ENCODE peak calls at places on chromosomes 6 and 20, in four cellular contexts. T, S, V and R are unnamed samples.

GRCh38 chr6:4008324-4009047 is 70.5 kb downstream of the FAM217A start:
- DNase-seq in T (peak), S (no peak), V (no peak), R (peak)

GRCh38 chr20:13205848-13206434 is 15.1 kb upstream of the ISM1 start:
- DNase-seq in T (no peak), S (no peak), V (no peak), R (no peak)

GRCh38 chr6:134676307-134677281 is 273.3 kb downstream of the ALDH8A1 start:
- DNase-seq in T (no peak), S (no peak), V (no peak), R (no peak)

GRCh38 chr6:69936674-69937363 is 70.5 kb downstream of the COL19A1 start:
- DNase-seq in T (no peak), S (no peak), V (no peak), R (no peak)

GRCh38 chr20:25402583-25402982 is 4.9 kb upstream of the GINS1 start:
- DNase-seq in T (no peak), S (no peak), V (no peak), R (no peak)

GRCh38 chr20:32522525-32522774 is 62.7 kb downstream of the NOL4L start:
- DNase-seq in T (peak), S (no peak), V (no peak), R (no peak)

GRCh38 chr20:3785240-3786125 is 1.1 kb downstream of the CENPB start:
- DNase-seq in T (peak), S (peak), V (no peak), R (no peak)

GRCh38 chr6:93416575-93417420 is 2.6 kb downstream of the EPHA7 start:
- DNase-seq in T (peak), S (no peak), V (no peak), R (peak)

DNA sequence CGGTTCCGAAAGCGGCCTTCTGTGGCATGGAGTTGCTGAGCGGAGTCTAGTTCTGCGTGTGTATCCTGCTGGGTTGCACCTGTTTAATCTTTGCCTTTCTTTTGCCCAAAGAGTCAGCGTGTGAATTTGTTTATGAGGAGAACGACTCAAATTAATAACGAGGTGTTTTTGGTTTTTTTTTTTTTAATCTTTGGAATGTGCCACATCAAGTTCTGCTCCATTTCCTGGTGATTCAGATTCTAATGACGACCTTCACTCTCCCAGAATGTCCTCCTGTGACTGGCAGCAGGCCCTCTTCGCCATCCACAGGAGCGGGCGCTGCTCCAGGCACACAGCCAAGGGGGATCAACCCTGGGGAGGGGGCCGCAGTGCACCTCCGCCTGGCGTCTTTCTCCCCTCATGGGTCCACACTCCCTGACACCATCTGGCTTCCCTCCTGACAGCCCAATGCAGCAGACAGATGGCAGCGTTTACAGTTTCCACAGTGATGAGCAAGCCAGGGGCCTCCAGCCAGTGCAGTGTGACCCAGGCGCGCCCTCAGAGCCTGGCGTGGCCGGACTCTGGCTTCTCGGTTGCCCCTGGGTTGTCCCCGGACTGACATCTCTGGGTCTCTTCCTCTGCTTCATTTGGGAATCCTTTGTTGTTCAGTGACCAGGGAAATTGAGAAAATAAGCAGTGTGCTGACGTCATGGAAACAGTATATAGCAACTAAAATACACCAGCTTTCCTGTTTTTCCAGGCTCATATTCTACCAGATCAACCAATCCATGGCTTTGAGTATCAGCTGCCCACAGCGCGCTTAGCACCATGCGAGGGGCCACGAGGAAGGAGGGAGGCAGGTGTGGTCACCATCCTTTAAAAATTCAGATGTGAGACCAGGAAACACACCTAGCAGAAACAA is 27.4 kb upstream of the AFDN start:
- DNase-seq in T (peak), S (no peak), V (no peak), R (no peak)
- TF ChIP-seq EP300 in T (no peak), S (no peak), V (no peak), R (no peak)

GRCh38 chr20:40897177-40897700 is 131.4 kb upstream of the TOP1 start:
- DNase-seq in T (peak), S (no peak), V (no peak), R (no peak)
- TF ChIP-seq RCOR1 in T (peak), S (no peak), V (no peak), R (no peak)

GRCh38 chr6:158312672-158313397 is 570 bp downstream of the TULP4 start:
- DNase-seq in T (no peak), S (no peak), V (no peak), R (no peak)

GRCh38 chr6:158314737-158315136 is 2.5 kb downstream of the TULP4 start:
- DNase-seq in T (no peak), S (no peak), V (no peak), R (no peak)

GRCh38 chr6:158312165-158312564 is at the start of gene TULP4:
- DNase-seq in T (no peak), S (no peak), V (no peak), R (no peak)

GRCh38 chr6:158313989-158314388 is 1.7 kb downstream of the TULP4 start:
- DNase-seq in T (no peak), S (no peak), V (no peak), R (no peak)

DNA sequence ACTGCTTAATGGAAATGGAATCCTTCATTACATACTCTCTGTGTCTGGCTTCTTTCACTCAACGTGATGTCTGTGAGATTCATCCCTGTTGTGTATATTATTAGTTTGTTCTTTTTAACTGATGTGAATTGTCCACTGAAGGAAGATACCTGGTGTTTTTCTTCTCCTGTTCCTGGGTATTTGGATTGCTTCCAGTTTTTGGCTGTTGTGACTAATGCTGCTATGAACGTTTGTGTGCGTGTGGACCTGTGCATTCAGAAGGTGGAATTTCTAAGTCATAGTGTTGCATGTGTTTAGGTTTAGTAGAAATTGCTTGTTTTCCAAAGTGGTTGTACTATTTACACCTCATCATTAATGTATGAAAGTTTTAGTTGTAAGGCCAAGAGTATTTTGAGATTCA is 3.8 kb downstream of the TULP4 start:
- DNase-seq in T (no peak), S (no peak), V (no peak), R (no peak)
- TF ChIP-seq MAX in T (no peak), S (no peak), V (no peak), R (no peak)

DNA sequence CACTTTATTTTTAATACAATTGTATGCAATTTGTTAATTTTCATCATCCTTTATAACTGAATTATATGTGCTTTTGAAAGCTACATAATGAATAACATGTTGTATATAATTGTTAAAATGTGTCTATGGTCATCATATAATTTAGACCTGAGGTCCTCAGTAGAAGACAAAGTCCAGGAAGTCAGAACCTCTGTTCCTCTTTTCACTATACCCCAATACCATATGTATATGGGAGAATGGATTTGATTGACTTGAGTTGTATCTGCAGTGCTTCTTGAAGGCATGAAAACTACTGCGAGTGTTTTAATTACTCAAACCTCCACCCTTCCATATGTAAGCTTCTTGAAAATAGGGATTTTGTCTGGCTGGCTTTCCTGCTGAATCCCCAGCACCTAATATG is 140.7 kb upstream of the NEDD9 start:
- DNase-seq in T (no peak), S (no peak), V (no peak), R (no peak)
- TF ChIP-seq EP300 in T (no peak), S (no peak), V (no peak), R (no peak)

DNA sequence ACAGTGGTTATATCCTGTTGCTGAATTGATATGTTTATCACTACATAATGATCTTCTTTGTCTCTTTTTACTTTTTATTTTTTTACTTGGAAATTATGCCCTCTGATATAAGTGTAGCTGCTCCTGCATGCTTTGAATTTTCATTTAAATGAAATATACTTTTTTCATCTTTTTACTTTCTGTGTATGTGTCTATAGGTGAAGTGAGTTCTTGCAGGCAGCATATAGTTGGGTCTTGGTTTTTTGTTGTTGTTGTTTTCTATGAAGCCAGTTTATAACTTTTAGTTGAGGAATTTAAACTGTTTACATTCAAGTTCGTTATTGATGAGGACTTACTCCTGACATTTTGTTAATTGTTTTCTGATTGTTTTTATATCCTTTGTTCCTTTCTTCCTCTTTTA is 103.1 kb upstream of the DOK5 start:
- DNase-seq in T (no peak), S (no peak), V (no peak), R (no peak)
- TF ChIP-seq RCOR1 in T (no peak), S (no peak), V (no peak), R (no peak)

GRCh38 chr6:52152692-52153091 is 33.5 kb upstream of the IL17A start:
- DNase-seq in T (peak), S (no peak), V (no peak), R (no peak)

GRCh38 chr6:52154381-52154780 is 31.8 kb upstream of the IL17A start:
- DNase-seq in T (no peak), S (no peak), V (no peak), R (no peak)

GRCh38 chr6:52152070-52152423 is 34.1 kb upstream of the IL17A start:
- DNase-seq in T (no peak), S (no peak), V (no peak), R (no peak)

GRCh38 chr6:52157301-52157930 is 28.8 kb upstream of the IL17A start:
- DNase-seq in T (no peak), S (no peak), V (peak), R (no peak)

GRCh38 chr6:52155791-52156576 is 30.2 kb upstream of the IL17A start:
- DNase-seq in T (no peak), S (no peak), V (peak), R (no peak)
- TF ChIP-seq MAX in T (no peak), S (no peak), V (no peak), R (no peak)

GRCh38 chr6:108655840-108656650 is 95.3 kb downstream of the FOXO3 start:
- DNase-seq in T (peak), S (no peak), V (no peak), R (no peak)

GRCh38 chr6:108652375-108652774 is 91.7 kb downstream of the FOXO3 start:
- DNase-seq in T (no peak), S (no peak), V (no peak), R (no peak)

GRCh38 chr6:108654465-108655106 is 93.9 kb downstream of the FOXO3 start:
- DNase-seq in T (no peak), S (no peak), V (no peak), R (no peak)

GRCh38 chr6:108651781-108652227 is 91.1 kb downstream of the FOXO3 start:
- DNase-seq in T (no peak), S (no peak), V (no peak), R (no peak)

DNA sequence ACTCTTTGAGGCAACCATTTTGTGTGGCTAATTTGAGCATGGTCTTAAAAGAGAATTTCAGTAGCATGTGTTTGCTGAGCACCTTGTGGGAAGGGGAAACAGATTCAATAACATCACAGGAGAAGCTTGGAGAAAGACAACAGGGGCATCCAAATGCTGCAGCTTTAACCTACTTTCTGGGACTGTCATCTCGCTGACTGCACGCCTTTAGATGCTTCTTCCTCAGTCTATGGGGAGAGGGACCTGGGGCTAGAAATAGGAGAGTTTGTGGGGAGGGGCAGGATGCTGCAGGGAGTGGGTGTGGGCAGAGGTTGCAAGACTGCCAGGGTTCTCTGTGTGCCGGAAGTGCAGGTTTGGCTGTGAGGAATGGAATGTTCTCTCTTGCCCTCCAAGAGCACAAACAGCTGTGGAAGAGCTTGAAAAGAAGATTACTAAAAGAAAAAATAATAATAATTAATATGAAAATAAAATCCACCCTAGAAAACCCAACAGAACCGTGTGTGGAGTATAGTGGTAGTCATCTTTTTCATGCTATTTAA is 93.2 kb downstream of the FOXO3 start:
- DNase-seq in T (no peak), S (no peak), V (no peak), R (no peak)
- TF ChIP-seq EP300 in T (no peak), S (no peak), V (no peak), R (no peak)

DNA sequence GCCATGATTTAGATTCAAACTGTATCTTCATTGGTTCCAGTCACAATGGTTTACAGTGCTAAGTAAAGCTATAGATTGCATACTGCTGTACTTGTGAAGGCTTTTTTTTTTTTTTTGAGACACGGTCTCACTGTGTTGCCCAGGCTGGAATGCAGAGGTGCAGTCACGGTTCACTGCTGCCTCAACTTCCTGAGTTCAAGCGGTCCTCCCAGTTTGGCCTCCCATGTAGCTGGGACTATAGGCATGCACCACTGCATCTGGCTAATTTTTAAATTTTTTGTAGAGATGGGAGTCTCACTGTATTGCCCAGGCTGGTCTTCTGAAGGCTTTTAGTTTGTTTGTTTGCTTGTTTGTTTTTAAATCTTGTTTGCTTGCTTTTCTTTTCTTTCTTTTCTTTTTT is 24.9 kb downstream of the ITCH start:
- DNase-seq in T (no peak), S (no peak), V (no peak), R (no peak)
- TF ChIP-seq RCOR1 in T (no peak), S (no peak), V (no peak), R (no peak)

GRCh38 chr20:1538655-1539054 is 18.9 kb downstream of the SIRPD start:
- DNase-seq in T (no peak), S (no peak), V (no peak), R (no peak)

GRCh38 chr20:1533059-1533458 is 24.4 kb downstream of the SIRPD start:
- DNase-seq in T (no peak), S (no peak), V (no peak), R (no peak)

GRCh38 chr20:1537731-1538058 is 19.8 kb downstream of the SIRPD start:
- DNase-seq in T (no peak), S (no peak), V (no peak), R (no peak)

GRCh38 chr20:1536893-1537730 is 20.4 kb downstream of the SIRPD start:
- DNase-seq in T (no peak), S (no peak), V (no peak), R (no peak)

DNA sequence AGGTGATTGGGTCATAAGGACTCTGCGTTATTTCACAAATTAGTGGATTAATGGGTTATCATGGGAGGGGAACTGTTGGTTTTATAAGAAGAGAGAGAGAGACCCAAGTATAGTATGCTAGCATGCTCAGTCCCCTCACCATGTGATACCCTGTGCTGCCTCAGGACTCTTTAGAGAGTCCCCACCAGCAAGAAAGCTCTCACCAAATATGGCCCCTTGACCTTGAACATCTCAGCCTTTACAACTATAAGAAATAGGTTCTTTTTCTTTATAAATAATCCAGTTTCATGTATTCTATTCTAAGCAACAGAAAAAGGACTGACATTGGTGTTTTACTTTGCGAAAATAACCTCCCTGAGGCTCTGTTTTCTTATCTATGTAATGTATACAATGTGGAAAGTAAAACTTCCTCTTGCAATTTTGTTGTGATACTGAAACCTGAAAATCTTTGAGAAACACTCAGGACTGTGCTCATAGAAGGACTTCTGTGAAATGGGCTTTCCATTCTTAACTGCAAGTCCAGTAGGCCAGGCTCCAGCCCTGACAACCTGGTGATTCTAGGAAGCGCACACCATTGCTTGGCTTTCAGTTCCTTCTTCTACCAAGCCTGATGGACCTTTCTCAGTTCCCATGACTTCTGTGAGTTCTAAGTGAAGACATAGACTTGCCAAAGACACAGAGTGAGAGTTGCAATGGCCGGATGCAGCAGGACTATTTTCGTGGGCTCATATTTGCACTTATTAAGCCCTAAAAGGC is 21.9 kb downstream of the SIRPD start:
- DNase-seq in T (no peak), S (no peak), V (peak), R (no peak)
- TF ChIP-seq MAX in T (no peak), S (no peak), V (no peak), R (no peak)

DNA sequence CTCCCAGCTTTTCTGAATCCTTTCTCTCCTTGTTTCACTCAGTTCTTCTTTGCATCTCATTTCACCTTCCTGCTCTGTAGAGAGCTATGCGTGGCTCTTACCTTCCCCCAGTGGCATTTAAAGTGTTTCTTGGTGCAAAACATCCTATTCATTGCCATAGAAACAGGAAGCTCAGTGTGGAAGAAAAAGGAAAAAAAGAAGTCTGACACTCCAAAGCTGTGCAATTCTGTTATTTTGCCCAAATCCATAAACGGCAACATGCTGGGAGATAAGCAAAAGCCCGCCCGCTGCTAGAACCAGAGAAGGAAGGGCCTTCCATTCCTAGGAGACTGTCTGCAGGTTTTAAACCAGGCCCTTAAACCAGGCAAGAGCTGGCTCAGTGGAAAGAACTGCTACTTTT is 247.1 kb downstream of the HIVEP2 start:
- DNase-seq in T (no peak), S (no peak), V (no peak), R (no peak)
- TF ChIP-seq EP300 in T (no peak), S (no peak), V (no peak), R (no peak)